ENCODE peak calls at places on chromosomes 6 and 20, in four cellular contexts. O is heart left ventricle, J is GM10248, T is ascending aorta. I is an unnamed sample.

GRCh38 chr6:101761124-101761601 is 367.7 kb downstream of the GRIK2 start:
- DNase-seq in O (no peak), J (no peak), T (no peak), I (no peak)

GRCh38 chr6:99602519-99603420 is 3.9 kb upstream of the PRDM13 start:
- DNase-seq in O (no peak), J (no peak), T (no peak), I (peak; percentile 33)

GRCh38 chr6:35148167-35148741 is 7.1 kb upstream of the TCP11 start:
- DNase-seq in O (no peak), J (peak; percentile 40), T (no peak), I (no peak)

GRCh38 chr6:47787620-47788497 is 6.0 kb downstream of the OPN5 start:
- DNase-seq in O (peak; percentile 70), J (peak; percentile 52), T (no peak), I (peak; percentile 56)

GRCh38 chr6:45445749-45446454 is 68.2 kb upstream of the SUPT3H start:
- DNase-seq in O (peak; percentile 61), J (no peak), T (peak; percentile 28), I (no peak)

GRCh38 chr20:26169506-26169905 is 472.9 kb upstream of the ZNF337 start:
- DNase-seq in O (no peak), J (no peak), T (no peak), I (no peak)

GRCh38 chr6:136103763-136104311 is 146.3 kb downstream of the MTFR2 start:
- DNase-seq in O (peak; percentile 83), J (no peak), T (no peak), I (no peak)

GRCh38 chr6:127737009-127737486 is 160.1 kb downstream of the C6orf58 start:
- DNase-seq in O (no peak), J (peak; percentile 32), T (no peak), I (peak; percentile 26)

GRCh38 chr6:44699082-44699481 is 311.6 kb downstream of the CDC5L start:
- DNase-seq in O (no peak), J (no peak), T (no peak), I (no peak)

GRCh38 chr6:37826993-37827392 is 7.5 kb downstream of the ZFAND3 start:
- DNase-seq in O (no peak), J (no peak), T (no peak), I (no peak)

GRCh38 chr20:4710106-4710475 is 11.6 kb upstream of the PRND start:
- DNase-seq in O (no peak), J (no peak), T (no peak), I (no peak)

GRCh38 chr6:4270799-4271198 is 135.4 kb upstream of the ECI2 start:
- DNase-seq in O (no peak), J (no peak), T (no peak), I (no peak)

GRCh38 chr6:27157461-27158315 is 89.8 kb upstream of the PRSS16 start:
- DNase-seq in O (peak; percentile 80), J (peak; percentile 58), T (no peak), I (peak; percentile 41)

GRCh38 chr20:23156170-23156841 is 70.2 kb upstream of the CD93 start:
- DNase-seq in O (no peak), J (no peak), T (peak; percentile 63), I (no peak)

GRCh38 chr6:3218266-3218665 is 9.2 kb downstream of the TUBB2B start:
- DNase-seq in O (no peak), J (no peak), T (no peak), I (no peak)

GRCh38 chr6:133983099-133983939 is 30.3 kb downstream of the TBPL1 start:
- DNase-seq in O (peak; percentile 70), J (no peak), T (no peak), I (no peak)

GRCh38 chr20:47318027-47318595 is 38.4 kb downstream of the ZMYND8 start:
- DNase-seq in O (no peak), J (no peak), T (no peak), I (peak; percentile 16)

GRCh38 chr6:21679761-21680265 is 86.3 kb downstream of the SOX4 start:
- DNase-seq in O (no peak), J (no peak), T (no peak), I (no peak)

GRCh38 chr20:34012330-34012729 is 18.6 kb downstream of the RALY start:
- DNase-seq in O (no peak), J (no peak), T (no peak), I (no peak)

GRCh38 chr6:44563397-44563796 is 175.9 kb downstream of the CDC5L start:
- DNase-seq in O (no peak), J (no peak), T (no peak), I (no peak)

GRCh38 chr20:46731770-46732169 is 22.3 kb downstream of the SLC2A10 start:
- DNase-seq in O (no peak), J (no peak), T (no peak), I (no peak)

GRCh38 chr6:44217332-44218143 is 812 bp downstream of the MYMX start:
- DNase-seq in O (peak; percentile 85), J (no peak), T (peak; percentile 46), I (peak; percentile 8)

GRCh38 chr6:56955171-56956155 is 556 bp downstream of the BEND6 start:
- DNase-seq in O (peak; percentile 87), J (peak; percentile 85), T (peak; percentile 36), I (peak; percentile 87)

GRCh38 chr6:28810655-28811053 is 113.1 kb downstream of the TRIM27 start:
- DNase-seq in O (no peak), J (no peak), T (no peak), I (no peak)

GRCh38 chr6:153312633-153313032 is 181.6 kb upstream of the RGS17 start:
- DNase-seq in O (no peak), J (peak; percentile 14), T (no peak), I (peak; percentile 18)

GRCh38 chr6:88494401-88495140 is 328.4 kb upstream of the CNR1 start:
- DNase-seq in O (no peak), J (peak; percentile 26), T (no peak), I (peak; percentile 27)

GRCh38 chr6:88493717-88494116 is 327.6 kb upstream of the CNR1 start:
- DNase-seq in O (no peak), J (peak; percentile 15), T (no peak), I (peak; percentile 30)

GRCh38 chr6:88491266-88491665 is 325.1 kb upstream of the CNR1 start:
- DNase-seq in O (no peak), J (no peak), T (no peak), I (no peak)

GRCh38 chr6:88492241-88492640 is 326.1 kb upstream of the CNR1 start:
- DNase-seq in O (no peak), J (no peak), T (no peak), I (no peak)

DNA sequence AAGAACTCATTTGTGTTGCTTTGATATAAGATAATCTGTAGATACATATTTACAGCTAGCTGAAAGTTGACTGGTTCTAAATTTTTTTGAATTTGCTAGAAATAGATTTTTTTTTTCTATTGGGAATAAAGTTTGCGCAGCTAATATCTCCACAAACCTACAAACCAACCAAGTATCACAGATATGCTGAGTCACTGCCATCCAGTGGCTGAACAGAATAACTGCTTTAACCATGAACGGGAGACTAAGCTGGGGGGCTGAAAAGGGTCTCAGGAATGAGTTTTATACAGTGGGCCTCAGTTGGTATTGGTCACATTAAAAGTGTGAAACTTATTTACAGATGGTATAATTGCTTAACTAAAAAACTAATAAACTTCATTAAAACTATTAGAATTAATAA is 326.7 kb upstream of the CNR1 start:
- DNase-seq in O (no peak), J (no peak), T (no peak), I (no peak)
- TF ChIP-seq CTCF in O (peak; percentile 53), J (peak; percentile 29), T (no peak), I (no peak)

GRCh38 chr20:1324598-1325172 is 4.3 kb downstream of the SDCBP2 start:
- DNase-seq in O (no peak), J (no peak), T (no peak), I (peak; percentile 21)

GRCh38 chr20:1327241-1327653 is 1.7 kb downstream of the SDCBP2 start:
- DNase-seq in O (no peak), J (no peak), T (no peak), I (no peak)

GRCh38 chr20:1323830-1324597 is 4.9 kb downstream of the SDCBP2 start:
- DNase-seq in O (no peak), J (no peak), T (no peak), I (no peak)

GRCh38 chr20:1326031-1326930 is 2.7 kb downstream of the SDCBP2 start:
- DNase-seq in O (no peak), J (no peak), T (no peak), I (no peak)

GRCh38 chr20:1325173-1326030 is 3.5 kb downstream of the SDCBP2 start:
- DNase-seq in O (peak; percentile 99), J (peak; percentile 99), T (peak; percentile 90), I (peak; percentile 96)
- TF ChIP-seq CTCF in O (peak; percentile 50), J (no peak), T (peak; percentile 24), I (no peak)

GRCh38 chr20:39773380-39774000 is 811.3 kb downstream of the DHX35 start:
- DNase-seq in O (no peak), J (no peak), T (no peak), I (no peak)
- TF ChIP-seq CTCF in O (no peak), J (no peak), T (no peak), I (no peak)

DNA sequence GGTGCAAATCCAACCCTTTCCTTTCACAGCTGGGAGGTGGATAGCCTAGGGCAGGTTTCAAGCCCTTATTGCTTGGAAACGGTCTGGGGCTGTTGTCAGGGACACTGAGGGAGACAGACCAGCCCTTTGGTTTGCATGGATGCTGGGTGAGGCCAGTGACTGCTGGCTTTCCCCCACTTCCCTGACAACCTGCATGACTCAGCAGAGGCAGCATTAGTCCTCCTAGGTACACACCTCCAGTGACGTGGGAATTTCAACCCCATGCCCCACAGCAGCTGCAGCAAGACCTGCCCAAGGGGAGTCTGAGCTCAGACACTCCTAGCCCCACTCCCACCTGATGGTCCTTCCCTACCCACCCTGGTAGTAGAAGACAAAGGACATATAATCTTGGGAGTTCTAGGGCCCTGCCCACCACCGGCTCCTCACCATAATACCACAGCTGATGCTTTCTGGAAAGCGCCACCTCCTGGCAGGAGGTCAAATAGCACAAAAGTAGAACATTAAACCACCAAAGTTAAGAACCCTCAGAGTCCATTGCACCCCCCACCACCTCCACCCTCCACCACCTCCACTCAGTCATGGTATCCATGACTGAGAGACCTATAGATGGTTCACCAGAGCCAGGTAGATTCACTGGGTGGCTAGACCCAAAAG is 797.8 kb upstream of the MAN1A1 start:
- DNase-seq in O (peak; percentile 16), J (no peak), T (no peak), I (no peak)
- TF ChIP-seq CTCF in O (no peak), J (peak; percentile 12), T (no peak), I (no peak)

I was measured in GM20000.